ENCODE peak calls at places on chromosomes 3 and 15, in seven cellular contexts. One of them, this sample, is unnamed. For H3K4me1, the result is how much of the 10 kb centered on the place peaks cover.

GRCh38 chr15:67784057-67784781 is 41.1 kb upstream of the SKOR1 start:
- DNase-seq in GM23338: no peak
- DNase-seq in right cardiac atrium: no peak
- DNase-seq in psoas muscle: no peak
- DNase-seq in ovary: no peak
- DNase-seq in SK-N-SH: no peak
- DNase-seq in CD4-positive, CD25-positive, alpha-beta regulatory T cell: no peak
- DNase-seq in this sample: no peak

GRCh38 chr15:25427861-25428260 is 11.0 kb downstream of the UBE3A start:
- DNase-seq in GM23338: no peak
- DNase-seq in right cardiac atrium: no peak
- DNase-seq in psoas muscle: no peak
- DNase-seq in ovary: no peak
- DNase-seq in SK-N-SH: no peak
- DNase-seq in CD4-positive, CD25-positive, alpha-beta regulatory T cell: no peak
- DNase-seq in this sample: no peak

GRCh38 chr3:51675201-51675611 is 4.2 kb downstream of the TEX264 start:
- DNase-seq in GM23338: no peak
- DNase-seq in right cardiac atrium: no peak
- DNase-seq in psoas muscle: peak
- DNase-seq in ovary: no peak
- DNase-seq in SK-N-SH: no peak
- DNase-seq in CD4-positive, CD25-positive, alpha-beta regulatory T cell: no peak
- DNase-seq in this sample: no peak

GRCh38 chr3:155323063-155323666 is 29.7 kb upstream of the STRIT1 start:
- DNase-seq in GM23338: peak
- DNase-seq in right cardiac atrium: no peak
- DNase-seq in psoas muscle: no peak
- DNase-seq in ovary: no peak
- DNase-seq in SK-N-SH: peak
- DNase-seq in CD4-positive, CD25-positive, alpha-beta regulatory T cell: no peak
- DNase-seq in this sample: peak

GRCh38 chr15:68200016-68200861 is 4.9 kb downstream of the CALML4 start:
- DNase-seq in GM23338: no peak
- DNase-seq in right cardiac atrium: peak
- DNase-seq in psoas muscle: no peak
- DNase-seq in ovary: peak
- DNase-seq in SK-N-SH: peak
- DNase-seq in CD4-positive, CD25-positive, alpha-beta regulatory T cell: no peak
- DNase-seq in this sample: no peak

GRCh38 chr15:23467110-23467600 is 20.1 kb upstream of the GOLGA6L2 start:
- DNase-seq in GM23338: peak
- DNase-seq in right cardiac atrium: no peak
- DNase-seq in psoas muscle: no peak
- DNase-seq in ovary: no peak
- DNase-seq in SK-N-SH: peak
- DNase-seq in CD4-positive, CD25-positive, alpha-beta regulatory T cell: no peak
- DNase-seq in this sample: no peak

GRCh38 chr15:26630857-26631256 is 142.0 kb downstream of the GABRB3 start:
- DNase-seq in GM23338: peak
- DNase-seq in right cardiac atrium: no peak
- DNase-seq in psoas muscle: no peak
- DNase-seq in ovary: no peak
- DNase-seq in SK-N-SH: no peak
- DNase-seq in CD4-positive, CD25-positive, alpha-beta regulatory T cell: no peak
- DNase-seq in this sample: no peak

GRCh38 chr3:55332191-55332590 is 154.9 kb downstream of the WNT5A start:
- DNase-seq in GM23338: no peak
- DNase-seq in right cardiac atrium: no peak
- DNase-seq in psoas muscle: no peak
- DNase-seq in ovary: no peak
- DNase-seq in SK-N-SH: no peak
- DNase-seq in CD4-positive, CD25-positive, alpha-beta regulatory T cell: no peak
- DNase-seq in this sample: no peak

GRCh38 chr15:66254364-66255292 is 1.1 kb upstream of the MEGF11 start:
- DNase-seq in GM23338: peak
- DNase-seq in right cardiac atrium: no peak
- DNase-seq in psoas muscle: no peak
- DNase-seq in ovary: no peak
- DNase-seq in SK-N-SH: no peak
- DNase-seq in CD4-positive, CD25-positive, alpha-beta regulatory T cell: no peak
- DNase-seq in this sample: no peak

GRCh38 chr15:70466895-70467529 is 296.3 kb downstream of the UACA start:
- DNase-seq in GM23338: peak
- DNase-seq in right cardiac atrium: no peak
- DNase-seq in psoas muscle: no peak
- DNase-seq in ovary: peak
- DNase-seq in SK-N-SH: peak
- DNase-seq in CD4-positive, CD25-positive, alpha-beta regulatory T cell: no peak
- DNase-seq in this sample: peak

GRCh38 chr3:31096661-31097060 is 202.2 kb upstream of the GADL1 start:
- DNase-seq in GM23338: no peak
- DNase-seq in right cardiac atrium: no peak
- DNase-seq in psoas muscle: no peak
- DNase-seq in ovary: no peak
- DNase-seq in SK-N-SH: no peak
- DNase-seq in CD4-positive, CD25-positive, alpha-beta regulatory T cell: no peak
- DNase-seq in this sample: no peak

GRCh38 chr15:77633913-77634265 is 1.2 kb upstream of the LINGO1 start:
- DNase-seq in GM23338: peak
- DNase-seq in right cardiac atrium: no peak
- DNase-seq in psoas muscle: no peak
- DNase-seq in ovary: no peak
- DNase-seq in SK-N-SH: no peak
- DNase-seq in CD4-positive, CD25-positive, alpha-beta regulatory T cell: no peak
- DNase-seq in this sample: no peak

GRCh38 chr15:23854535-23855252 is 167.6 kb upstream of the NDN start:
- DNase-seq in GM23338: peak
- DNase-seq in right cardiac atrium: no peak
- DNase-seq in psoas muscle: no peak
- DNase-seq in ovary: no peak
- DNase-seq in SK-N-SH: no peak
- DNase-seq in CD4-positive, CD25-positive, alpha-beta regulatory T cell: no peak
- DNase-seq in this sample: no peak

GRCh38 chr3:13878711-13879101 is 1.2 kb downstream of the WNT7A start:
- DNase-seq in GM23338: peak
- DNase-seq in right cardiac atrium: no peak
- DNase-seq in psoas muscle: no peak
- DNase-seq in ovary: no peak
- DNase-seq in SK-N-SH: peak
- DNase-seq in CD4-positive, CD25-positive, alpha-beta regulatory T cell: no peak
- DNase-seq in this sample: no peak

GRCh38 chr15:26697913-26698312 is 75.0 kb downstream of the GABRB3 start:
- DNase-seq in GM23338: no peak
- DNase-seq in right cardiac atrium: no peak
- DNase-seq in psoas muscle: no peak
- DNase-seq in ovary: no peak
- DNase-seq in SK-N-SH: no peak
- DNase-seq in CD4-positive, CD25-positive, alpha-beta regulatory T cell: no peak
- DNase-seq in this sample: no peak

GRCh38 chr3:197906023-197906849 is 43.8 kb upstream of the RPL35A start:
- DNase-seq in GM23338: peak
- DNase-seq in right cardiac atrium: peak
- DNase-seq in psoas muscle: peak
- DNase-seq in ovary: peak
- DNase-seq in SK-N-SH: peak
- DNase-seq in CD4-positive, CD25-positive, alpha-beta regulatory T cell: peak
- DNase-seq in this sample: peak
- H3K4me3 ChIP-seq in GM23338: no peak
- H3K4me3 ChIP-seq in right cardiac atrium: no peak
- H3K4me3 ChIP-seq in psoas muscle: no peak
- H3K4me3 ChIP-seq in ovary: no peak
- H3K4me3 ChIP-seq in SK-N-SH: no peak
- H3K4me3 ChIP-seq in CD4-positive, CD25-positive, alpha-beta regulatory T cell: no peak
- H3K4me3 ChIP-seq in this sample: no peak

GRCh38 chr15:62999178-62999577 is 43.4 kb upstream of the TPM1 start:
- DNase-seq in GM23338: no peak
- DNase-seq in right cardiac atrium: no peak
- DNase-seq in psoas muscle: no peak
- DNase-seq in ovary: no peak
- DNase-seq in SK-N-SH: no peak
- DNase-seq in CD4-positive, CD25-positive, alpha-beta regulatory T cell: no peak
- DNase-seq in this sample: no peak
- H3K4me1 ChIP-seq in GM23338: under half
- H3K4me1 ChIP-seq in right cardiac atrium: under half
- H3K4me1 ChIP-seq in psoas muscle: under half
- H3K4me1 ChIP-seq in ovary: under half
- H3K4me1 ChIP-seq in SK-N-SH: under half
- H3K4me1 ChIP-seq in CD4-positive, CD25-positive, alpha-beta regulatory T cell: under half
- H3K4me1 ChIP-seq in this sample: under half

GRCh38 chr3:99846472-99846871 is 28.8 kb downstream of the CMSS1 start:
- DNase-seq in GM23338: peak
- DNase-seq in right cardiac atrium: no peak
- DNase-seq in psoas muscle: no peak
- DNase-seq in ovary: no peak
- DNase-seq in SK-N-SH: no peak
- DNase-seq in CD4-positive, CD25-positive, alpha-beta regulatory T cell: no peak
- DNase-seq in this sample: no peak

GRCh38 chr3:99845999-99846398 is 28.3 kb downstream of the CMSS1 start:
- DNase-seq in GM23338: no peak
- DNase-seq in right cardiac atrium: no peak
- DNase-seq in psoas muscle: no peak
- DNase-seq in ovary: no peak
- DNase-seq in SK-N-SH: no peak
- DNase-seq in CD4-positive, CD25-positive, alpha-beta regulatory T cell: no peak
- DNase-seq in this sample: no peak

GRCh38 chr3:99845335-99845734 is 27.7 kb downstream of the CMSS1 start:
- DNase-seq in GM23338: no peak
- DNase-seq in right cardiac atrium: no peak
- DNase-seq in psoas muscle: no peak
- DNase-seq in ovary: no peak
- DNase-seq in SK-N-SH: no peak
- DNase-seq in CD4-positive, CD25-positive, alpha-beta regulatory T cell: no peak
- DNase-seq in this sample: no peak

GRCh38 chr3:99842826-99843589 is 25.3 kb downstream of the CMSS1 start:
- DNase-seq in GM23338: peak
- DNase-seq in right cardiac atrium: no peak
- DNase-seq in psoas muscle: no peak
- DNase-seq in ovary: no peak
- DNase-seq in SK-N-SH: peak
- DNase-seq in CD4-positive, CD25-positive, alpha-beta regulatory T cell: no peak
- DNase-seq in this sample: no peak

DNA sequence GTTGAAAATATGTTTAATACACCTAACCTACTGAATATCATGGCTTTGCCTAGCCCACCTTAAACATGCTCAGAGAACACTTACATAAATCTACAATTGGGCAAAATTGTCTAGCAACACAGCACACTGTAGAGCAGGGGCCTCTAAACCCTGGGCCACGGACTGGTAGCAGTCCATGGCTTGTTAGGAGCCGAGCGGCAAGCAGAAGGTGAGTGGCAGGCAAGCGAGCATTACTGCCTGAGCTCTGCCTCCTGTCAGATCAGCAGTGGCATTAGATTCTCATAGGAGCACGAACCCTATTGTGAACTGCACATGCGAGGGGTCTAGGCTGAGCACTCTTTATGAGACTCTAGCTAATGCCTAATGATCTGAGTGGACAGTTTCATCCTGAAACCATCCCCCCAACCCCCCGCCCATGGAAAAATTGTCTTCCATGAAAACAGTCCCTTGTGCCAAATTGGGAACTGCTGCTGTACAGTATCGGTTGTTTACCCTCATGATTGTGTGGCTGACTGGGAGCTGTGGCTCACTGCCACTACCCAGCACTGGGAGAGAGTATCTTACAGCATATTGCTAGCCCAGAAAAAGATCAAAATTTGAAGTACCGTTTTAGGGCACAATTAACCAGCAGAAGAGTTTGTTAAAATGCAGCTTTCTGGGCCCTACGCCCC is 26.1 kb downstream of the CMSS1 start:
- DNase-seq in GM23338: no peak
- DNase-seq in right cardiac atrium: peak
- DNase-seq in psoas muscle: no peak
- DNase-seq in ovary: peak
- DNase-seq in SK-N-SH: no peak
- DNase-seq in CD4-positive, CD25-positive, alpha-beta regulatory T cell: no peak
- DNase-seq in this sample: no peak
- H3K4me3 ChIP-seq in GM23338: no peak
- H3K4me3 ChIP-seq in right cardiac atrium: no peak
- H3K4me3 ChIP-seq in psoas muscle: no peak
- H3K4me3 ChIP-seq in ovary: no peak
- H3K4me3 ChIP-seq in SK-N-SH: no peak
- H3K4me3 ChIP-seq in CD4-positive, CD25-positive, alpha-beta regulatory T cell: no peak
- H3K4me3 ChIP-seq in this sample: no peak

GRCh38 chr3:157087398-157088132 is 72.4 kb downstream of the CCNL1 start:
- DNase-seq in GM23338: no peak
- DNase-seq in right cardiac atrium: no peak
- DNase-seq in psoas muscle: no peak
- DNase-seq in ovary: no peak
- DNase-seq in SK-N-SH: no peak
- DNase-seq in CD4-positive, CD25-positive, alpha-beta regulatory T cell: no peak
- DNase-seq in this sample: no peak
- H3K4me1 ChIP-seq in GM23338: under half
- H3K4me1 ChIP-seq in right cardiac atrium: under half
- H3K4me1 ChIP-seq in psoas muscle: under half
- H3K4me1 ChIP-seq in ovary: under half
- H3K4me1 ChIP-seq in SK-N-SH: under half
- H3K4me1 ChIP-seq in CD4-positive, CD25-positive, alpha-beta regulatory T cell: under half
- H3K4me1 ChIP-seq in this sample: under half

DNA sequence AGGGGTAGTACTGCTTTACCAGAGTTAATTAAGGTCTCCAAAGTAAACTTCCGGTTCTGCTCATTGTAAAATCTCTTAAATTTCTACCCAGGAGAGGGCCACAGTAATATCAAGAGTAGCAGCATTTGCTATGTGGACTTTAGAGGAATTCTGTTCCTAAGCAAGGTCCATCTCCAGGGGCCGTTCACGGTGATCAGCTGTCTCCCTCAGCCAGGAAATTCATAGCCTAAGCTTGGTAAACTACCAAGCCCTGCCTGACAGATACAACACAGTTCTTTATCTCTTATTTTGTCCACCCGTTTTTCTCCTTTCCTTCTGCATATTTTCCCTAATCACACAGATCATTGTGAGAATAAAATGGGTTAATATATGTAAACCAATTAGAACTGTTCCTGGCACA is 2.3 kb downstream of the DUT start:
- DNase-seq in GM23338: no peak
- DNase-seq in right cardiac atrium: no peak
- DNase-seq in psoas muscle: no peak
- DNase-seq in ovary: no peak
- DNase-seq in SK-N-SH: no peak
- DNase-seq in CD4-positive, CD25-positive, alpha-beta regulatory T cell: no peak
- DNase-seq in this sample: no peak
- H3K4me3 ChIP-seq in GM23338: peak
- H3K4me3 ChIP-seq in right cardiac atrium: no peak
- H3K4me3 ChIP-seq in psoas muscle: no peak
- H3K4me3 ChIP-seq in ovary: no peak
- H3K4me3 ChIP-seq in SK-N-SH: no peak
- H3K4me3 ChIP-seq in CD4-positive, CD25-positive, alpha-beta regulatory T cell: no peak
- H3K4me3 ChIP-seq in this sample: no peak

DNA sequence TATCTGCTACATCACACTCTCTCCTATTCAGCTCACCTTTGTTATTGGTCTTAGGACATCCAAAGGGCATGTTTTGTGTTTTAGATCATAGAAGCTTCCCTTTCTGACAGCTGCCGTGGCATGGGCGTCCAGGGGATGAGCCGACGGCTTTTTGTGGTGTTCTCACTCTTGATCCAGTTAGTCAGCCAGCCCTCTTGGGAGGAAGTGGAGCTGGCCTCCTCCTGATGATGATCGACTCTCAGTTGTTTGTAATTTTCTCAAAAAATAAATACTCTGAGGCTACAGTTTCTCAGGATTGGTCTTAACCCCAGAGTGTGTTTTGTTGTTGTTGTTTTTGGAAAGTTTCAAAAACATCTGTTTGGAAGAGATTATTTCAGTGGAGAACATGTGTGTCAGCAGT is 34.4 kb downstream of the BOC start:
- DNase-seq in GM23338: no peak
- DNase-seq in right cardiac atrium: peak
- DNase-seq in psoas muscle: peak
- DNase-seq in ovary: no peak
- DNase-seq in SK-N-SH: no peak
- DNase-seq in CD4-positive, CD25-positive, alpha-beta regulatory T cell: no peak
- DNase-seq in this sample: no peak
- H3K4me1 ChIP-seq in GM23338: under half
- H3K4me1 ChIP-seq in right cardiac atrium: under half
- H3K4me1 ChIP-seq in psoas muscle: under half
- H3K4me1 ChIP-seq in ovary: under half
- H3K4me1 ChIP-seq in SK-N-SH: half or more
- H3K4me1 ChIP-seq in CD4-positive, CD25-positive, alpha-beta regulatory T cell: under half
- H3K4me1 ChIP-seq in this sample: under half